ENCODE peak calls at places on chromosomes 2 and 18, in five cellular contexts. R is H9, E is OCI-LY7, J is neural progenitor cell, G is cardiac muscle cell. U is an unnamed sample.

GRCh38 chr2:163734911-163735691 is 707 bp downstream of the FIGN start:
- DNase-seq in E (no peak), G (peak; percentile 36), J (peak; percentile 60), R (no peak), U (no peak)

GRCh38 chr2:9952856-9953503 is 1.5 kb downstream of the GRHL1 start:
- DNase-seq in E (no peak), G (no peak), R (no peak), J (no peak), U (no peak)

GRCh38 chr2:229270551-229271410 is at the start of gene PID1:
- DNase-seq in R (peak; percentile 41), E (no peak), G (peak; percentile 75), J (peak; percentile 88), U (no peak)

GRCh38 chr2:57443985-57444501 is 602.6 kb upstream of the VRK2 start:
- DNase-seq in E (no peak), J (no peak), G (no peak), R (no peak), U (no peak)

GRCh38 chr18:70256994-70257393 is 31.9 kb upstream of the SOCS6 start:
- DNase-seq in R (no peak), G (no peak), E (no peak), J (no peak), U (no peak)

GRCh38 chr2:58834404-58834803 is 593.3 kb upstream of the FANCL start:
- DNase-seq in R (peak; percentile 64), G (peak; percentile 77), J (peak; percentile 74), E (no peak), U (peak; percentile 60)

GRCh38 chr2:231321021-231321420 is 74.5 kb upstream of the B3GNT7 start:
- DNase-seq in R (no peak), E (no peak), J (no peak), G (no peak), U (no peak)

GRCh38 chr18:55672574-55673361 is 84.8 kb upstream of the TCF4 start:
- DNase-seq in G (no peak), J (no peak), R (no peak), E (no peak), U (no peak)

GRCh38 chr18:7038330-7038846 is 79.2 kb downstream of the LAMA1 start:
- DNase-seq in R (peak; percentile 80), E (peak; percentile 1), G (peak; percentile 79), J (peak; percentile 76), U (peak; percentile 63)

GRCh38 chr18:29057703-29058102 is 880.8 kb upstream of the CDH2 start:
- DNase-seq in E (no peak), R (no peak), G (no peak), J (no peak), U (no peak)

GRCh38 chr18:23378470-23378764 is 74.7 kb upstream of the RIOK3 start:
- DNase-seq in R (no peak), J (no peak), E (no peak), G (no peak), U (no peak)

GRCh38 chr18:42271656-42272355 is 316.8 kb downstream of the PIK3C3 start:
- DNase-seq in R (no peak), G (no peak), J (no peak), E (no peak), U (no peak)

GRCh38 chr2:29326926-29327325 is 211.7 kb downstream of the CLIP4 start:
- DNase-seq in R (no peak), J (no peak), E (no peak), G (no peak), U (no peak)

GRCh38 chr2:69307696-69308064 is 79.3 kb downstream of the GFPT1 start:
- DNase-seq in E (no peak), J (no peak), R (no peak), G (no peak), U (no peak)

GRCh38 chr2:69310267-69310666 is 76.8 kb downstream of the GFPT1 start:
- DNase-seq in G (no peak), J (no peak), R (no peak), E (no peak), U (no peak)

GRCh38 chr2:69308338-69308737 is 78.7 kb downstream of the GFPT1 start:
- DNase-seq in J (no peak), R (no peak), G (no peak), E (no peak), U (no peak)

GRCh38 chr2:69311017-69311416 is 76.0 kb downstream of the GFPT1 start:
- DNase-seq in G (no peak), E (no peak), J (no peak), R (no peak), U (no peak)

DNA sequence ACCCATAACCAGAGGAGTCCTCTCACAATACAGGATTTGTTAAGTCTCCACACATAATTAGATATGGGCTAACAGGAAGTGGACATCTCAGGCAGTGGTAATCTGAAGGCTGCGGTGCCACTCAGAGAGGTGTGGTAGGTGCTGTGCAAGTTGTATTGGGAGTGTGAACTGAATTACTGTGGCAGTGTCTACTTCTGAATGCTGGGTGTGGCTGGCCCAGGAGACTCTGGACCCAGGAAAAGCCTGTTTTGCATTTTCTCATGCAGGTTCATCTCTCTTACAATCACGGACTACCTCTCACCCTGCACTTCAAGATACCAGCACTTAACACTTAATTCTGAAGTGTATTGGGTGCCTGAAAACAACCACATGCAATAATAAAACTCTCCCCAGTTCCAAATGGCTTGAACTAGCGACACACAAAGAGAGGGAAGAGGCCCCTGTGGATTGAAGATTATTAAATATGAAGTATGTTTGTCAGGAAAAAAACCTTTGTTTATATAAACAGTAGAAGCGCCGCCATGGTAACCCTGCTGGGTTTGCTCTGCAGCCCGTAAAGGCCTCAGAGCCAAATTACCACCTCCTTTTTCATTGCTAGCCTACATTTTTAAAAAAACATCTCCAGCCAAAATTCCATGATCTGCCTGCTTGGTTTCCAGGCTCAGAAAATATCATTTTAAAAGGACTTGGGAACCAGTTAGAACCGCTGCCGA is 77.5 kb downstream of the GFPT1 start:
- DNase-seq in G (no peak), J (no peak), E (no peak), R (no peak), U (no peak)
- H3K27ac ChIP-seq in G (no peak overlapping the region), J (no peak overlapping the region), E (no peak overlapping the region), R (no peak overlapping the region), U (no peak overlapping the region)

DNA sequence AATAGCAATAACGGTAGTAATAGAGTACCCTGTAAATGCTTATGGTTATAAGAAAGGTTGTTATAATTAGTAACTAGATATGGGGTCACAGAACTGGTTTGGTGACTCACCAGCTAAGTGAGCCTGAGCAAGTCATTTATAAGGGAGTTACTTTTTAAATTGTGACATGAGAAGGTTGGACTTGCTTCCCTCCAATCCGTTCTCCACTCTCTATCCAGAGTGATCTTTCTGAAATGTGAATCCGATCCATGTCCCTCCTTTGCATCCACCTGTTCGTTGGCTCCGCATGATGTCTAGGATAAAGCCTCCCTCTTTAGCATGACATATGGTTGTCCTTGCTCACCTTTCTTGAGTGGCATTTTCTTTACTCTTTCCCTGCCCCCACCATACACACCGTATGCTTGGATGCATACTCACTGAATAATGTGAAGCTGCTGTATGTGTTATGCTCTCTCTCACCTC is 83.1 kb downstream of the CDC42EP3 start:
- DNase-seq in E (no peak), R (no peak), G (no peak), J (no peak), U (no peak)
- H3K4me1 ChIP-seq in E (no peaks in the 10 kb centered on the region), R (peaks cover 19% of the 10 kb centered on the region), G (no peaks in the 10 kb centered on the region), J (peaks cover 24% of the 10 kb centered on the region), U (peaks cover 1% of the 10 kb centered on the region)

GRCh38 chr2:84785950-84786349 is 94.9 kb downstream of the TRABD2A start:
- DNase-seq in E (no peak), G (no peak), R (no peak), J (no peak), U (no peak)

GRCh38 chr2:84779781-84780180 is 101.1 kb downstream of the TRABD2A start:
- DNase-seq in G (no peak), E (no peak), R (no peak), J (no peak), U (no peak)

GRCh38 chr2:84786601-84787000 is 94.3 kb downstream of the TRABD2A start:
- DNase-seq in J (no peak), E (no peak), G (no peak), R (no peak), U (no peak)

GRCh38 chr2:84781942-84782716 is 98.8 kb downstream of the TRABD2A start:
- DNase-seq in J (no peak), G (no peak), R (no peak), E (peak; percentile 14), U (no peak)

GRCh38 chr2:84782717-84783442 is 98.0 kb downstream of the TRABD2A start:
- DNase-seq in J (no peak), G (no peak), E (no peak), R (no peak), U (no peak)
- H3K27ac ChIP-seq in J (no peak overlapping the region), G (no peak overlapping the region), E (no peak overlapping the region), R (no peak overlapping the region), U (no peak overlapping the region)

GRCh38 chr2:239949079-239949478 is 76.1 kb downstream of the NDUFA10 start:
- DNase-seq in E (no peak), R (peak; percentile 12), J (no peak), G (no peak), U (no peak)

GRCh38 chr2:239946570-239947311 is 78.4 kb downstream of the NDUFA10 start:
- DNase-seq in R (peak; percentile 16), G (no peak), J (no peak), E (no peak), U (no peak)

GRCh38 chr2:239945751-239946569 is 79.2 kb downstream of the NDUFA10 start:
- DNase-seq in J (no peak), G (no peak), E (no peak), R (peak; percentile 19), U (no peak)

GRCh38 chr2:239948100-239948881 is 76.9 kb downstream of the NDUFA10 start:
- DNase-seq in J (no peak), R (peak; percentile 19), E (no peak), G (no peak), U (no peak)

DNA sequence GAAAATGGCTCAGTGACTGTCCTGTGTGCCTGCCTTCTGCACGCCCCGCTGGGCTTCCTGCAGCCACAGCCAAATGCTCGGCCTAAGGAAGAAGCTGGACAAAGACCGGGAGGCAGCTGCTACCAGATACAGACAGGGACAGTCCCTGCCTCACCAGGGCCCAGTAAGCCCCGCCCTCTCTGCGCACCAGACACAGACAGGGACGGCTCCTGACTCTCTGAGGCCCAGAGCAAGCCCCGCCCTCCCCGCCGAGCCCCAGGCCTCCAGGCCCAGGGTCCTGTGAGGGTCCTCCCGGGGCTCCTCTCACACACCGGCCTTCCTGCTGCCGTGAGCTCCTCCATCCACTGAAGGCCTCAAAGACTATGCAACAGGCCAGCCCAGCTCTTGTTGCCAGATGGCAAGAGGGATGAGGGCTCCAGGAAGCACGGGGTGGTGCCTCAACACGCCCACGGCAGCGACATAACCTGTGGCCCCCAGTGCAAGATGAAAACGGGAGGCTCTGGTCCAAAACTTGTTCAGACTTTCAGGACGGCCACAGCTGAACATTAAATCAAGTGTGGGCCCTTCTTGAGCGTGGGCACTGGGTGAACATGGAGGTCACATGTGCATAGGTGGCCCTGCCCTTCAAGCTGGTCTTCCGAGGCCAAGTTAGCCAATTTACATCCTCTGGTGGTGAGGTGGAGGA is 77.6 kb downstream of the NDUFA10 start:
- DNase-seq in R (peak; percentile 30), J (peak; percentile 35), E (no peak), G (no peak), U (no peak)
- H3K4me1 ChIP-seq in R (no peaks in the 10 kb centered on the region), J (no peaks in the 10 kb centered on the region), E (no peaks in the 10 kb centered on the region), G (no peaks in the 10 kb centered on the region), U (peaks cover 2% of the 10 kb centered on the region)